ENCODE peak calls at places on chromosomes 11 and 22, in nine cellular contexts. T is uterus; L is HTR-8/SVneo; N is NCI-H774; Q is activated T-cell treated with anti-CD3 and anti-CD28 coated beads for 24 hours; W is fibroblast of pulmonary artery; X is iris pigment epithelial cell; M is activated naive CD4-positive, alpha-beta T cell treated with anti-CD3 and anti-CD28 coated beads, Interleukin-2, amount 10 ng/mL, durations not matched to agents 7 days and 5 days; U is mesendoderm. H is an unnamed sample.

GRCh38 chr11:110070176-110070575 is 23.0 kb upstream of the ZC3H12C start:
- DNase-seq in T (no peak), L (no peak), N (no peak), Q (no peak), W (no peak), X (no peak), M (no peak), U (no peak), H (no peak)

GRCh38 chr11:7657306-7658025 is 15.8 kb downstream of the CYB5R2 start:
- DNase-seq in T (peak), L (peak), N (peak), Q (no peak), W (peak), X (peak), M (peak), U (peak), H (no peak)

GRCh38 chr11:8768625-8769333 is 86.2 kb downstream of the RPL27A start:
- DNase-seq in T (no peak), L (peak), N (no peak), Q (no peak), W (peak), X (peak), M (no peak), U (peak), H (no peak)

GRCh38 chr11:89540826-89541225 is 49.7 kb upstream of the NOX4 start:
- DNase-seq in T (no peak), L (no peak), N (no peak), Q (no peak), W (no peak), X (no peak), M (no peak), U (no peak), H (no peak)

GRCh38 chr11:65853249-65853979 is 4.6 kb downstream of the CFL1 start:
- DNase-seq in T (no peak), L (no peak), N (no peak), Q (no peak), W (no peak), X (no peak), M (no peak), U (peak), H (no peak)

GRCh38 chr11:44858796-44859527 is 91.7 kb downstream of the TP53I11 start:
- DNase-seq in T (no peak), L (no peak), N (no peak), Q (no peak), W (no peak), X (no peak), M (no peak), U (peak), H (no peak)

GRCh38 chr11:45238724-45239123 is 47.4 kb downstream of the SYT13 start:
- DNase-seq in T (no peak), L (peak), N (no peak), Q (no peak), W (peak), X (peak), M (no peak), U (no peak), H (no peak)

GRCh38 chr22:48905206-48905975 is 922.3 kb downstream of the BRD1 start:
- DNase-seq in T (no peak), L (no peak), N (no peak), Q (no peak), W (no peak), X (no peak), M (peak), U (no peak), H (no peak)

GRCh38 chr22:29041408-29041807 is 20.2 kb downstream of the C22orf31 start:
- DNase-seq in T (no peak), L (no peak), N (no peak), Q (no peak), W (peak), X (peak), M (no peak), U (no peak), H (no peak)

GRCh38 chr22:21650823-21651520 is 8.9 kb downstream of the SDF2L1 start:
- DNase-seq in T (no peak), L (no peak), N (no peak), Q (no peak), W (no peak), X (no peak), M (no peak), U (peak), H (no peak)

H was measured in foreskin melanocyte.